ENCODE peak calls at places on chromosomes 16 and 17, in six cellular contexts. O is heart left ventricle, L is mesendoderm, B is K562, Y is WERI-Rb-1, T is HCT116. V is an unnamed sample.

GRCh38 chr17:58402047-58402446 is 15.3 kb downstream of the RNF43 start:
- DNase-seq in O (no peak), L (no peak), B (no peak), Y (no peak), T (peak; percentile 85), V (no peak)

GRCh38 chr17:53516643-53517042 is 306.1 kb upstream of the KIF2B start:
- DNase-seq in O (no peak), L (peak; percentile 51), B (no peak), Y (peak; percentile 18), T (no peak), V (no peak)

GRCh38 chr17:83174859-83175550 is 95.6 kb downstream of the METRNL start:
- DNase-seq in O (no peak), L (no peak), B (no peak), Y (peak; percentile 6), T (no peak), V (no peak)

GRCh38 chr17:29257756-29258155 is 11.1 kb downstream of the CRYBA1 start:
- DNase-seq in O (no peak), L (no peak), B (no peak), Y (no peak), T (no peak), V (no peak)

GRCh38 chr17:83030432-83030831 is 49.0 kb upstream of the METRNL start:
- DNase-seq in O (no peak), L (no peak), B (no peak), Y (no peak), T (no peak), V (no peak)

GRCh38 chr16:3065742-3066439 is 451 bp downstream of the IL32 start:
- DNase-seq in O (no peak), L (no peak), B (peak; percentile 6), Y (no peak), T (no peak), V (no peak)

GRCh38 chr17:34383225-34383615 is 20.2 kb upstream of the CCL1 start:
- DNase-seq in O (no peak), L (no peak), B (no peak), Y (no peak), T (no peak), V (no peak)

GRCh38 chr17:73293480-73293911 is 18.3 kb downstream of the CDC42EP4 start:
- DNase-seq in O (peak; percentile 85), L (no peak), B (no peak), Y (no peak), T (peak; percentile 78), V (no peak)

GRCh38 chr16:85129846-85130706 is 17.8 kb upstream of the CIBAR2 start:
- DNase-seq in O (no peak), L (no peak), B (no peak), Y (no peak), T (no peak), V (no peak)

GRCh38 chr17:63986842-63987615 is 11.1 kb upstream of the PRR29 start:
- DNase-seq in O (no peak), L (no peak), B (no peak), Y (no peak), T (no peak), V (no peak)
- H3K27ac ChIP-seq in O (no peak overlapping the region), L (no peak overlapping the region), B (no peak overlapping the region), Y (peak overlapping the region; percentile 56), T (no peak overlapping the region), V (no peak overlapping the region)

DNA sequence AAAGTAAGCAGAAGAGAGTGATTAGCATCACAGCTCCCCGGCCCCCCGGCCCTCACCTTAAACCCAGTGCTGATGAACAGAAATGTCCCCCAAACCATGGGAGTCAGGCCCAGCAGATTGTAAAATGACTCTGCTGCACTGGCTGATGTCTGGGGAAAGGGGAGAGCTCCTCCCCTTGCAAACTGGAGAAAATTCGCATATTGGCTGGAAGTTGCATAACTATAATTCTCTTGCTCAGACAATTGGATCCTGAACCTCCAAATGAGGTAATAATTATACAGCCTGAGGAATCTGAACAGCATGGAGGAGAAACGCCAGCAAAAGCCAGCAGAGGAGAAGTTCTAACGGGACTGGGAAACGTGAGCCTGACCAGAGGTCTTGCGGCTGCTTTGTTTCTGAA is 109.7 kb downstream of the C16orf95 start:
- DNase-seq in O (peak; percentile 40), L (no peak), B (no peak), Y (no peak), T (no peak), V (no peak)
- H3K27ac ChIP-seq in O (peak overlapping the region; percentile 38), L (no peak overlapping the region), B (no peak overlapping the region), Y (no peak overlapping the region), T (no peak overlapping the region), V (no peak overlapping the region)

DNA sequence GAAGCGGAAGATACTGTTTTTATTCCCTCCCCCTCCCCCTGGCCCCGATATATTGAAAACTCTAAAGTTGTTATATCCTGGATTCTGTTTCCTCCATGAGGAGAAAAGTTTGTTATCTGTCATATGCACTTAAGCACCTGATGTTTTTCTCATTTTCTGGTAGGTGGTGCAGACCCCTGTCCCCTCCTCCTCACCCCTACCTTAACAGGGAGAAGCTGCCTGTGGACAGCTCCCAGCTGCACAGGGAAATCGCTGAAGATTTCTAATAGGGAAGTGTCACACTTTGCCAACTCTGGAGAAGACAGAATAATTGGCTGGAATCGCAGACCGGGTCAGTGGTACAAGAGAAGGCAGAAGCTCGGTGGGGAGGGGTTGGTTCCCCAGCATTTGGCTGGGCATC is 45.3 kb upstream of the TOB1 start:
- DNase-seq in O (no peak), L (no peak), B (no peak), Y (no peak), T (no peak), V (no peak)
- H3K27ac ChIP-seq in O (no peak overlapping the region), L (no peak overlapping the region), B (no peak overlapping the region), Y (no peak overlapping the region), T (no peak overlapping the region), V (no peak overlapping the region)

DNA sequence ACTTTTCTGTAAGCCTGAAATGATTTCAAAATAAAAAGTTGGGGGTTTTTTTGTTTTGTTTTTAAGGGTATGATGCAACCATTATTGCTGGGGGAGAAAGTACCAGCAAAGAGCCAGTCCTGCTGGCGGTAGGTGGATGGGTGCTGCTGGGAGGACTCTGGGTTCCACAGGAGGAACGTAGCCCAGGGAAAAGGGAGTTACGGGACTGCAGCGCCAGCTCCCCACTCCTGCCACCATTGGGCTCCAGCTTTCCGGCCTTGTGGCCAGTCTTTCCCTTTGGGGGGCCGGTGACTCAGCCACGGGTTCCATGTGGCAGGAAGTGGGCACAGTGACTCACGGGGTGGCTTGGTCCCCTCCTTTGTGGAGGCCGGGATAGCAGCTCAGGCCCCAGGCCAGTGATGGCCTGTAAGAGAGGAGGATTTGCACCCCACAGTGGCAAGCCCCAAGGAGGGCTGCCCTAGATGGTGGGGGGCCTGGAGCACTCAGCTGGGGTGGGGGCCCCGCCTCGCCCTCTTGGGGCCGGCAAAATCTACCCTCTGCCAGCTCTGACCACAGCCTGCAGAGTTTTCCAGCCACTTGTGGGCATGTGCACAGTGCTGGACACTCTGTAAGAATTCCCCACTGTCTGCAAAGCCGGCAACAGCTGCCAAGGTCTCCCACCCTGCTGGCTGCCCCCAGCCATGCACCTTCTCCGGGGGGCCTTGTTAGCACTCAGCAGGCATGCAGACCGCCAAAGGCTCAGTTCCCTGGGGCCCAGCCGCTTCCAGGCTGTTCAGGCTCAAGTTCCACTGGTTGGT is 30.4 kb downstream of the SOCS3 start:
- DNase-seq in O (no peak), L (no peak), B (no peak), Y (no peak), T (peak; percentile 76), V (no peak)
- H3K27ac ChIP-seq in O (peak overlapping the region; percentile 43), L (no peak overlapping the region), B (no peak overlapping the region), Y (no peak overlapping the region), T (peak overlapping the region; percentile 85), V (no peak overlapping the region)

GRCh38 chr17:42459256-42459982 is 741 bp downstream of the ATP6V0A1 start:
- DNase-seq in O (peak; percentile 50), L (peak; percentile 55), B (peak; percentile 58), Y (peak; percentile 80), T (no peak), V (peak; percentile 41)

GRCh38 chr17:42457107-42457787 is 1.4 kb upstream of the ATP6V0A1 start:
- DNase-seq in O (no peak), L (no peak), B (no peak), Y (no peak), T (no peak), V (no peak)

GRCh38 chr17:42458497-42459255 is at the start of gene ATP6V0A1:
- DNase-seq in O (peak; percentile 94), L (peak; percentile 93), B (peak; percentile 98), Y (peak; percentile 99), T (peak; percentile 75), V (peak; percentile 88)

GRCh38 chr17:42459983-42460300 is 1.3 kb downstream of the ATP6V0A1 start:
- DNase-seq in O (no peak), L (peak; percentile 13), B (no peak), Y (no peak), T (no peak), V (no peak)

DNA sequence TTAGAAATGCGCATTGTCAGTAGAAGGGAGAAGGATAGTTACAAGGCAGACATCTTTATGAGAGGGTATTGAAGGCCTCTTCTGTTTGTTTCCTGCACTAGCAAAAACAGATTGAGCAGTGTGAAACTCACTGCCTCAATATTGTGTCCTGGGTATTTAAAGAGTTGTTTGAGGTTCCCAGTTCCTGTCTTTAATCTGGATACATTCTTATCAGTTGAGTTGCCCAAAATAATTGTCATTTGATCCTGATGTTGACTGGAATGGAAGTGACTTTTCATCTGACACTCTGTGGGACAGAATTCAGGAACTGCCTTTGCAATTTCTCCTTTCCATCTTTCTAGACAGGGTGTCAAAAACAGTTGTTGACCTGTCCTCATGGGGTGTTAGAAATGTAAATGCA is 1.7 kb downstream of the ATP6V0A1 start:
- DNase-seq in O (no peak), L (no peak), B (no peak), Y (no peak), T (no peak), V (no peak)
- H3K27ac ChIP-seq in O (peak overlapping the region; percentile 98), L (no peak overlapping the region), B (peak overlapping the region; percentile 77), Y (peak overlapping the region; percentile 80), T (no peak overlapping the region), V (peak overlapping the region; percentile 97)

GRCh38 chr17:42512246-42512645 is 23.8 kb upstream of the NAGLU start:
- DNase-seq in O (no peak), L (no peak), B (peak; percentile 6), Y (no peak), T (no peak), V (no peak)

GRCh38 chr17:42514279-42514678 is 21.8 kb upstream of the NAGLU start:
- DNase-seq in O (no peak), L (no peak), B (peak; percentile 4), Y (no peak), T (no peak), V (no peak)

GRCh38 chr17:42512733-42513251 is 23.2 kb upstream of the NAGLU start:
- DNase-seq in O (no peak), L (no peak), B (no peak), Y (no peak), T (no peak), V (no peak)

GRCh38 chr17:42514867-42515266 is 21.2 kb upstream of the NAGLU start:
- DNase-seq in O (no peak), L (no peak), B (peak; percentile 12), Y (no peak), T (no peak), V (no peak)

GRCh38 chr17:42513686-42514085 is 22.4 kb upstream of the NAGLU start:
- DNase-seq in O (no peak), L (no peak), B (no peak), Y (no peak), T (no peak), V (no peak)
- H3K27ac ChIP-seq in O (peak overlapping the region; percentile 64), L (no peak overlapping the region), B (no peak overlapping the region), Y (no peak overlapping the region), T (no peak overlapping the region), V (peak overlapping the region; percentile 81)

V was measured in caudate nucleus.